ENCODE peak calls at places on chromosomes 4 and X, in eight cellular contexts. Z is B cell, B is COLO829, H is tibial nerve, F is cardiac muscle cell, I is amniotic stem cell, K is iris pigment epithelial cell, J is EH. P is an unnamed sample.

GRCh38 chr4:124092101-124093057 is 620.2 kb downstream of the ANKRD50 start:
- DNase-seq in Z (no peak), B (no peak), H (peak), F (no peak), I (no peak), K (no peak), J (no peak), P (no peak)

GRCh38 chrX:38233891-38234807 is 13.5 kb upstream of the SRPX start:
- DNase-seq in Z (no peak), B (peak), H (peak), F (no peak), I (no peak), K (peak), J (peak), P (no peak)

GRCh38 chr4:147076179-147076578 is 130.5 kb upstream of the TTC29 start:
- DNase-seq in Z (no peak), B (no peak), H (no peak), F (peak), I (no peak), K (no peak), J (no peak), P (no peak)

GRCh38 chr4:74059161-74059829 is 20.8 kb upstream of the CXCL3 start:
- DNase-seq in Z (no peak), B (no peak), H (no peak), F (no peak), I (no peak), K (no peak), J (no peak), P (no peak)

GRCh38 chr4:165461176-165461835 is 82.5 kb downstream of the CPE start:
- DNase-seq in Z (no peak), B (no peak), H (peak), F (no peak), I (no peak), K (peak), J (peak), P (no peak)

GRCh38 chr4:24244663-24245519 is 339.5 kb downstream of the DHX15 start:
- DNase-seq in Z (no peak), B (no peak), H (peak), F (peak), I (no peak), K (no peak), J (no peak), P (no peak)

GRCh38 chrX:127038065-127038464 is 218.5 kb downstream of the PRR32 start:
- DNase-seq in Z (no peak), B (no peak), H (no peak), F (peak), I (no peak), K (no peak), J (no peak), P (no peak)

GRCh38 chr4:92636038-92636825 is 332.5 kb downstream of the GRID2 start:
- DNase-seq in Z (no peak), B (no peak), H (no peak), F (no peak), I (no peak), K (no peak), J (no peak), P (no peak)

GRCh38 chr4:71772592-71772991 is 11.3 kb downstream of the GC start:
- DNase-seq in Z (no peak), B (no peak), H (no peak), F (peak), I (no peak), K (no peak), J (no peak), P (no peak)

GRCh38 chr4:188439641-188440311 is 300.5 kb downstream of the TRIML1 start:
- DNase-seq in Z (no peak), B (no peak), H (no peak), F (peak), I (no peak), K (no peak), J (no peak), P (no peak)